ENCODE peak calls at places on chromosomes 11 and 22, in six cellular contexts. One of them, this sample, is unnamed.

GRCh38 chr22:47411006-47411405 is 648.6 kb downstream of the TBC1D22A start:
- DNase-seq in AG10803: no peak
- DNase-seq in body of pancreas: no peak
- DNase-seq in adrenal gland: peak; percentile 1
- DNase-seq in mammary epithelial cell: no peak
- DNase-seq in PC-9: no peak
- DNase-seq in this sample: no peak

GRCh38 chr11:107078375-107078774 is 60.1 kb upstream of the GUCY1A2 start:
- DNase-seq in adrenal gland: no peak
- DNase-seq in body of pancreas: no peak
- DNase-seq in AG10803: no peak
- DNase-seq in PC-9: no peak
- DNase-seq in mammary epithelial cell: no peak
- DNase-seq in this sample: no peak

GRCh38 chr11:95095858-95096587 is 6.4 kb downstream of the ENDOD1 start:
- DNase-seq in mammary epithelial cell: peak; percentile 41
- DNase-seq in PC-9: no peak
- DNase-seq in body of pancreas: no peak
- DNase-seq in AG10803: peak; percentile 62
- DNase-seq in adrenal gland: no peak
- DNase-seq in this sample: no peak

GRCh38 chr22:43996170-43996980 is 27.7 kb upstream of the PARVB start:
- DNase-seq in PC-9: no peak
- DNase-seq in mammary epithelial cell: no peak
- DNase-seq in adrenal gland: peak; percentile 62
- DNase-seq in body of pancreas: no peak
- DNase-seq in AG10803: no peak
- DNase-seq in this sample: no peak

GRCh38 chr11:76566811-76567210 is 103.7 kb downstream of the LRRC32 start:
- DNase-seq in mammary epithelial cell: no peak
- DNase-seq in adrenal gland: no peak
- DNase-seq in body of pancreas: no peak
- DNase-seq in PC-9: no peak
- DNase-seq in AG10803: no peak
- DNase-seq in this sample: no peak

GRCh38 chr11:108967571-108967970 is 302.7 kb downstream of the DDX10 start:
- DNase-seq in adrenal gland: peak; percentile 54
- DNase-seq in AG10803: peak; percentile 90
- DNase-seq in mammary epithelial cell: no peak
- DNase-seq in PC-9: no peak
- DNase-seq in body of pancreas: no peak
- DNase-seq in this sample: peak; percentile 11

GRCh38 chr11:11363674-11364073 is 10.6 kb upstream of the CSNK2A3 start:
- DNase-seq in body of pancreas: no peak
- DNase-seq in AG10803: no peak
- DNase-seq in adrenal gland: no peak
- DNase-seq in PC-9: no peak
- DNase-seq in mammary epithelial cell: no peak
- DNase-seq in this sample: no peak

GRCh38 chr11:62030071-62030684 is 62.7 kb upstream of the FTH1 start:
- DNase-seq in mammary epithelial cell: no peak
- DNase-seq in AG10803: no peak
- DNase-seq in PC-9: no peak
- DNase-seq in adrenal gland: no peak
- DNase-seq in body of pancreas: no peak
- DNase-seq in this sample: no peak

GRCh38 chr11:65286686-65287085 is 24.9 kb downstream of the POLA2 start:
- DNase-seq in body of pancreas: no peak
- DNase-seq in adrenal gland: no peak
- DNase-seq in PC-9: no peak
- DNase-seq in AG10803: no peak
- DNase-seq in mammary epithelial cell: no peak
- DNase-seq in this sample: no peak

GRCh38 chr11:47980907-47981621 is 705 bp downstream of the PTPRJ start:
- DNase-seq in mammary epithelial cell: peak; percentile 32
- DNase-seq in body of pancreas: peak; percentile 59
- DNase-seq in PC-9: peak; percentile 37
- DNase-seq in adrenal gland: peak; percentile 59
- DNase-seq in AG10803: peak; percentile 53
- DNase-seq in this sample: no peak

GRCh38 chr11:65489706-65490310 is 9.0 kb upstream of the MALAT1 start:
- DNase-seq in AG10803: peak; percentile 65
- DNase-seq in body of pancreas: no peak
- DNase-seq in adrenal gland: peak; percentile 82
- DNase-seq in PC-9: no peak
- DNase-seq in mammary epithelial cell: no peak
- DNase-seq in this sample: no peak

GRCh38 chr11:8277691-8278090 is 14.0 kb upstream of the LMO1 start:
- DNase-seq in mammary epithelial cell: peak; percentile 48
- DNase-seq in PC-9: no peak
- DNase-seq in adrenal gland: no peak
- DNase-seq in AG10803: no peak
- DNase-seq in body of pancreas: no peak
- DNase-seq in this sample: no peak

GRCh38 chr11:69744435-69744834 is 30.7 kb downstream of the FGF4 start:
- DNase-seq in PC-9: peak; percentile 79
- DNase-seq in mammary epithelial cell: no peak
- DNase-seq in body of pancreas: no peak
- DNase-seq in adrenal gland: no peak
- DNase-seq in AG10803: peak; percentile 59
- DNase-seq in this sample: no peak

DNA sequence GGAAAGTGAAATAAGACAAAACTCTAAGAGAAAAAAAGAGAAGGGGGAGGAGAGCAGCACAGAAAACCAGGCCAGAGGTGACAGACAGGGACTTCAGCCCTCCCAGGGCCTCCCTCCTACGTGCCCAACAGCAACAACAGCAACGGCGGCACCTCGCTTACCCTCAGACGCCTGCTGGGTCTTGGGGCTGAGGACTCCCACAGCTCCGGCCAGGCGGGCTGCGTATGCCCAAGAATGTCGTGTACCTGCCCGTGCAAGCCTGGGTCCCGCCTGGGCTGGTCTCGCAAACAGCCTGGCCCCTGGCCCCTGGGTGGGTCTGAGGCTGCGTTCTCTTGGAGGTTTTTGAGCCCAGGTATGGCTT is 30.5 kb downstream of the ARAP1 start:
- DNase-seq in body of pancreas: peak; percentile 47
- DNase-seq in adrenal gland: no peak
- DNase-seq in PC-9: peak; percentile 38
- DNase-seq in mammary epithelial cell: no peak
- DNase-seq in AG10803: no peak
- DNase-seq in this sample: no peak
- H3K4me3 ChIP-seq in body of pancreas: peak overlapping the region; percentile 76
- H3K4me3 ChIP-seq in adrenal gland: peak overlapping the region; percentile 38
- H3K4me3 ChIP-seq in PC-9: peak overlapping the region; percentile 59
- H3K4me3 ChIP-seq in mammary epithelial cell: peak overlapping the region; percentile 61
- H3K4me3 ChIP-seq in AG10803: peak overlapping the region; percentile 84
- H3K4me3 ChIP-seq in this sample: peak overlapping the region; percentile 81

DNA sequence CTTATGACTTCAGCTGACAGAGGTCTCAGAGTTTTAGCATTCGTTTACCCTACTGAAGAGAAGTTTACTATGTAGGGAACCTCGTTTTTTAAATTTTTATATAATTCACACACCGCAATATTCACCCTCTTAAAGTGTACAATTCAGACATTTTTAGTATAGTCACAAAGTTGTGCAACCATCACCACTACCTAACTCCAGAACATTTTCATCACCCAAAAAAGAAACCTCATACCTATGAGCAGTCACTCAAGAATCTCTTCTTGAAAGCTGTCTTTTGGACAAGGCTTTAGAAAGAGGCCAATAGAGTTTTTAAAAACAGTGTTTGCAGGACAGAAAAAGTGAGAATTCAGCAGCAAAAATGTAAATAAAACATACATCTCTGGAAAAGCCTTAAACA is 39.5 kb upstream of the CLNS1A start:
- DNase-seq in PC-9: no peak
- DNase-seq in mammary epithelial cell: no peak
- DNase-seq in AG10803: peak; percentile 9
- DNase-seq in body of pancreas: no peak
- DNase-seq in adrenal gland: no peak
- DNase-seq in this sample: no peak
- TF ChIP-seq CTCF in PC-9: no peak
- TF ChIP-seq CTCF in mammary epithelial cell: no peak
- TF ChIP-seq CTCF in AG10803: no peak
- TF ChIP-seq CTCF in body of pancreas: no peak
- TF ChIP-seq CTCF in adrenal gland: no peak
- TF ChIP-seq CTCF in this sample: no peak

GRCh38 chr22:25447689-25448434 is 116.6 kb upstream of the GRK3 start:
- DNase-seq in AG10803: peak; percentile 73
- DNase-seq in PC-9: peak; percentile 68
- DNase-seq in adrenal gland: peak; percentile 97
- DNase-seq in body of pancreas: peak; percentile 92
- DNase-seq in mammary epithelial cell: peak; percentile 80
- DNase-seq in this sample: peak; percentile 46

GRCh38 chr22:25448435-25449051 is 115.9 kb upstream of the GRK3 start:
- DNase-seq in PC-9: no peak
- DNase-seq in AG10803: peak; percentile 13
- DNase-seq in body of pancreas: no peak
- DNase-seq in adrenal gland: no peak
- DNase-seq in mammary epithelial cell: peak; percentile 12
- DNase-seq in this sample: no peak

GRCh38 chr22:25451480-25452114 is 112.9 kb upstream of the GRK3 start:
- DNase-seq in body of pancreas: no peak
- DNase-seq in PC-9: no peak
- DNase-seq in adrenal gland: no peak
- DNase-seq in mammary epithelial cell: no peak
- DNase-seq in AG10803: no peak
- DNase-seq in this sample: no peak

GRCh38 chr22:25452116-25452700 is 112.3 kb upstream of the GRK3 start:
- DNase-seq in body of pancreas: no peak
- DNase-seq in mammary epithelial cell: no peak
- DNase-seq in AG10803: peak; percentile 40
- DNase-seq in PC-9: no peak
- DNase-seq in adrenal gland: no peak
- DNase-seq in this sample: no peak

DNA sequence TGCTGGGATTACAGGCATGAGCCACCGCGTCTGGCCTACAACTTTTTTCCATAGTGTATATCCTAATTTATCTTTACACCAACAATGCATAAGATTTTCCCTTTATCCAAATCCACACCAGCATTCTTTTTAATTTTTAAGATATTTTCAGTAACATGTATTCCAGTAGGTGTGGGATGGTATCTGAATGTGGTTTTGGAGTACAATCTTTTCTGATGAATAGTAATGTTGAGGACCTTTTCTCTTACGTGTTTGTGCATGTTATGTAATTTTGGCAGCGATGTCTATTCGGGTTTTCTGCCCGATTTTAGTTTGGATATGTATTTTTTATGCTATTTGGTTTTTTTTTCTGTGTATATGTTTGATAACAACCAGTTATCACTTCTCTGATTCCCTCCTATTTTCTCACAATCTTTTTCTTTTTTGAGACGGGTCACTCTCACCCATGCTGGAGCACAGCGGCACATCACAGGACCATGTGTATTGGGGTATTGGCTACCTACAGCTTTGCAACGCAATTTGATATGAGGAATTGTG is 114.6 kb upstream of the GRK3 start:
- DNase-seq in body of pancreas: no peak
- DNase-seq in PC-9: no peak
- DNase-seq in AG10803: peak; percentile 21
- DNase-seq in mammary epithelial cell: peak; percentile 46
- DNase-seq in adrenal gland: no peak
- DNase-seq in this sample: no peak
- H3K4me3 ChIP-seq in body of pancreas: no peak overlapping the region
- H3K4me3 ChIP-seq in PC-9: no peak overlapping the region
- H3K4me3 ChIP-seq in AG10803: no peak overlapping the region
- H3K4me3 ChIP-seq in mammary epithelial cell: peak overlapping the region; percentile 90
- H3K4me3 ChIP-seq in adrenal gland: no peak overlapping the region
- H3K4me3 ChIP-seq in this sample: peak overlapping the region; percentile 84

GRCh38 chr11:35978891-35979290 is 35.0 kb downstream of the LDLRAD3 start:
- DNase-seq in body of pancreas: no peak
- DNase-seq in AG10803: no peak
- DNase-seq in PC-9: no peak
- DNase-seq in mammary epithelial cell: no peak
- DNase-seq in adrenal gland: no peak
- DNase-seq in this sample: no peak

GRCh38 chr11:35974878-35975578 is 31.2 kb downstream of the LDLRAD3 start:
- DNase-seq in mammary epithelial cell: no peak
- DNase-seq in AG10803: peak; percentile 14
- DNase-seq in adrenal gland: no peak
- DNase-seq in PC-9: no peak
- DNase-seq in body of pancreas: no peak
- DNase-seq in this sample: no peak

GRCh38 chr11:35980646-35981402 is 37.0 kb downstream of the LDLRAD3 start:
- DNase-seq in adrenal gland: no peak
- DNase-seq in PC-9: no peak
- DNase-seq in mammary epithelial cell: no peak
- DNase-seq in body of pancreas: no peak
- DNase-seq in AG10803: no peak
- DNase-seq in this sample: no peak

GRCh38 chr11:35978173-35978572 is 34.3 kb downstream of the LDLRAD3 start:
- DNase-seq in adrenal gland: no peak
- DNase-seq in AG10803: no peak
- DNase-seq in mammary epithelial cell: no peak
- DNase-seq in body of pancreas: no peak
- DNase-seq in PC-9: no peak
- DNase-seq in this sample: no peak

DNA sequence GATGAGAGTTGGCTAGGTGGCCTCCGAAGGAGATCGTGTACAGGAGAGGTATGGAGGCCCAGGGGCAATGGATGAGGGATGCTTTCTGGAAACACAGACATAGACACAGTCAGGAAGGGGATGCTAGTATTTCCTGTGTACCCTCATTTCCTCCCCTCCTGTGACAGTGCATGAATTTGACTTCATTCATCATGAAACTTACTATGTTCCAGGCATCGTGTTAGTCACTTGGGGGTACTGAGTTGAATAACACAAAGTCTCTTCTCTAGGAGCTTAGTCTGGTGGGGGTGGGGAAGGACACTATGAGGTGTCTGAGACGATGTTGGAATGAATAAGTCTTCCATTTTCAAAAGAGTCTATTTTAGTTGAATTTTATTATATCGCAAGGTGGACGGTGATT is 32.6 kb downstream of the LDLRAD3 start:
- DNase-seq in body of pancreas: no peak
- DNase-seq in mammary epithelial cell: no peak
- DNase-seq in AG10803: no peak
- DNase-seq in PC-9: no peak
- DNase-seq in adrenal gland: no peak
- DNase-seq in this sample: no peak
- TF ChIP-seq CTCF in body of pancreas: no peak
- TF ChIP-seq CTCF in mammary epithelial cell: no peak
- TF ChIP-seq CTCF in AG10803: no peak
- TF ChIP-seq CTCF in PC-9: no peak
- TF ChIP-seq CTCF in adrenal gland: no peak
- TF ChIP-seq CTCF in this sample: no peak

GRCh38 chr11:22828373-22828772 is 1.2 kb downstream of the SVIP start:
- DNase-seq in body of pancreas: no peak
- DNase-seq in mammary epithelial cell: no peak
- DNase-seq in adrenal gland: no peak
- DNase-seq in PC-9: no peak
- DNase-seq in AG10803: no peak
- DNase-seq in this sample: no peak
- H3K4me3 ChIP-seq in body of pancreas: no peak overlapping the region
- H3K4me3 ChIP-seq in mammary epithelial cell: peak overlapping the region; percentile 98
- H3K4me3 ChIP-seq in adrenal gland: no peak overlapping the region
- H3K4me3 ChIP-seq in PC-9: peak overlapping the region; percentile 83
- H3K4me3 ChIP-seq in AG10803: no peak overlapping the region
- H3K4me3 ChIP-seq in this sample: peak overlapping the region; percentile 88